ENCODE peak calls at places on chromosome 14, in five cellular contexts. K is coronary artery, Y is amniotic epithelial cell, S is astrocyte, C is neural crest cell. E is an unnamed sample.
A peak's percentile ranks its signal among the peaks of the same experiment; 100 is the strongest.

GRCh38 chr14:103078420-103078749 is 5.6 kb upstream of the LBHD2 start:
- DNase-seq in K (no peak), Y (peak; percentile 72), S (peak; percentile 42), C (peak; percentile 59), E (no peak)

GRCh38 chr14:68137704-68138619 is 318.4 kb downstream of the RAD51B start:
- DNase-seq in K (peak; percentile 78), Y (peak; percentile 99), S (peak; percentile 98), C (peak; percentile 61), E (no peak)

GRCh38 chr14:95679995-95680735 is 6.1 kb upstream of the TCL1B start:
- DNase-seq in K (no peak), Y (no peak), S (no peak), C (no peak), E (no peak)

GRCh38 chr14:64701660-64702059 is 2.6 kb upstream of the PLEKHG3 start:
- DNase-seq in K (peak; percentile 19), Y (no peak), S (no peak), C (no peak), E (no peak)

GRCh38 chr14:44404021-44404420 is 103.1 kb downstream of the FSCB start:
- DNase-seq in K (no peak), Y (no peak), S (peak; percentile 3), C (no peak), E (no peak)

GRCh38 chr14:97536421-97536820 is 739.2 kb downstream of the VRK1 start:
- DNase-seq in K (peak; percentile 29), Y (no peak), S (no peak), C (no peak), E (no peak)

GRCh38 chr14:94317259-94317658 is 5.9 kb downstream of the SERPINA6 start:
- DNase-seq in K (no peak), Y (peak; percentile 21), S (no peak), C (no peak), E (peak; percentile 86)

GRCh38 chr14:53956427-53957201 is at the start of gene BMP4:
- DNase-seq in K (peak; percentile 85), Y (no peak), S (peak; percentile 46), C (no peak), E (peak; percentile 94)

GRCh38 chr14:100393906-100394732 is 71.0 kb downstream of the SLC25A47 start:
- DNase-seq in K (no peak), Y (no peak), S (no peak), C (no peak), E (no peak)

GRCh38 chr14:52031781-52032180 is 37.1 kb downstream of the NID2 start:
- DNase-seq in K (no peak), Y (peak; percentile 93), S (peak; percentile 98), C (no peak), E (no peak)

GRCh38 chr14:71711131-71711530 is 221.1 kb upstream of the RGS6 start:
- DNase-seq in K (no peak), Y (no peak), S (no peak), C (no peak), E (no peak)

GRCh38 chr14:77923131-77923933 is 123.4 kb downstream of the ADCK1 start:
- DNase-seq in K (no peak), Y (no peak), S (no peak), C (no peak), E (no peak)

E was measured in vagina.